ENCODE peak calls at places on chromosomes 16 and 17, in seven cellular contexts. H, B, N, T, L, V and F are unnamed samples.

GRCh38 chr17:37781451-37781850 is 36.6 kb upstream of the HNF1B start:
- DNase-seq in T (no peak), V (no peak), L (no peak), N (no peak), B (no peak), H (no peak), F (no peak)

GRCh38 chr16:83715217-83715920 is 92.4 kb upstream of the HSBP1 start:
- DNase-seq in H (no peak), N (no peak), B (no peak), L (no peak), V (no peak), T (no peak), F (no peak)

GRCh38 chr16:66986559-66986958 is 1.8 kb upstream of the CES4A start:
- DNase-seq in H (no peak), T (no peak), V (no peak), B (no peak), N (no peak), L (no peak), F (no peak)

GRCh38 chr16:70737377-70738082 is 51.7 kb upstream of the MTSS2 start:
- DNase-seq in V (peak), H (no peak), B (peak), T (no peak), N (peak), L (no peak), F (peak)

GRCh38 chr17:78771758-78772382 is 10.2 kb downstream of the CYTH1 start:
- DNase-seq in V (no peak), H (no peak), B (peak), T (no peak), L (no peak), N (no peak), F (no peak)

GRCh38 chr16:48609453-48610023 is 442 bp downstream of the N4BP1 start:
- DNase-seq in H (no peak), V (no peak), L (no peak), T (peak), B (no peak), N (no peak), F (peak)

GRCh38 chr17:61353615-61354014 is 46.0 kb upstream of the TBX2 start:
- DNase-seq in N (no peak), H (no peak), T (no peak), L (no peak), V (no peak), B (no peak), F (no peak)

GRCh38 chr16:85673529-85674417 is 15.0 kb downstream of the GINS2 start:
- DNase-seq in V (peak), L (no peak), H (no peak), B (no peak), T (no peak), N (no peak), F (no peak)

GRCh38 chr16:66081967-66082366 is 284.5 kb upstream of the CDH5 start:
- DNase-seq in H (peak), N (no peak), L (peak), B (no peak), V (no peak), T (peak), F (no peak)

GRCh38 chr17:68295086-68295485 is 3.8 kb downstream of the ARSG start:
- DNase-seq in L (no peak), V (no peak), H (no peak), T (no peak), B (no peak), N (no peak), F (no peak)

GRCh38 chr16:85019659-85020245 is 7.8 kb upstream of the KIAA0513 start:
- DNase-seq in L (no peak), V (no peak), H (no peak), T (no peak), N (no peak), B (no peak), F (no peak)

GRCh38 chr17:73770115-73770848 is 126.0 kb upstream of the SDK2 start:
- DNase-seq in T (peak), B (no peak), N (no peak), V (peak), L (no peak), H (no peak), F (no peak)

GRCh38 chr16:50021509-50021908 is 3.5 kb upstream of the CNEP1R1 start:
- DNase-seq in B (no peak), L (peak), V (no peak), H (no peak), N (no peak), T (peak), F (no peak)

GRCh38 chr16:22358000-22358399 is 16.4 kb downstream of the CDR2 start:
- DNase-seq in B (no peak), V (no peak), L (no peak), N (no peak), T (no peak), H (no peak), F (no peak)

GRCh38 chr17:34582185-34582900 is 3.0 kb downstream of the TMEM132E start:
- DNase-seq in B (no peak), N (no peak), V (peak), H (no peak), L (no peak), T (no peak), F (no peak)

GRCh38 chr16:85659805-85660511 is 28.8 kb downstream of the GINS2 start:
- DNase-seq in B (no peak), N (peak), H (peak), L (peak), T (peak), V (peak), F (peak)

GRCh38 chr17:27562777-27563455 is 68.1 kb upstream of the LGALS9 start:
- DNase-seq in N (no peak), L (no peak), T (no peak), B (no peak), H (no peak), V (no peak), F (no peak)

GRCh38 chr17:57823469-57824401 is 26.1 kb downstream of the MRPS23 start:
- DNase-seq in B (no peak), H (no peak), L (no peak), N (no peak), T (no peak), V (no peak), F (no peak)

GRCh38 chr16:75262800-75263127 is 11.3 kb upstream of the BCAR1 start:
- DNase-seq in L (no peak), B (no peak), V (no peak), T (no peak), H (no peak), N (no peak), F (no peak)

DNA sequence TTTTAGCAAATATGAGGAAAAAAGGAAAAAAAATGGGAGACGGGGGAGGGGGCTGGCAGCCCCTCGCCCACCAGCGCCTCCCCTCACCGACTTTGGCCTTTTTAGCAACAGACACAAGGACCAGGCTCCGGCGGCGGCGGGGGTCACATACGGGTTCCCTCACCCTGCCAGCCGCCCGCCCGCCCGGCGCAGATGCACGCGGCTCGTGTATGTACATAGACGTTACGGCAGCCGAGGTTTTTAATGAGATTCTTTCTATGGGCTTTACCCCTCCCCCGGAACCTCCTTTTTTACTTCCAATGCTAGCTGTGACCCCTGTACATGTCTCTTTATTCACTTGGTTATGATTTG is 1.2 kb upstream of the TMEM88 start:
- DNase-seq in B (no peak), V (no peak), L (no peak), N (no peak), H (no peak), T (no peak), F (no peak)
- TF ChIP-seq TAF1 in B (no peak), V (no peak), L (no peak), N (no peak), H (no peak), T (no peak), F (no peak)

GRCh38 chr17:74888440-74888839 is 5.0 kb downstream of the FADS6 start:
- DNase-seq in T (no peak), V (no peak), N (no peak), H (no peak), B (no peak), L (no peak), F (no peak)

GRCh38 chr17:74892974-74893911 is at the start of gene FADS6:
- DNase-seq in T (no peak), B (no peak), L (no peak), H (no peak), V (peak), N (no peak), F (no peak)

GRCh38 chr17:74890554-74890953 is 2.9 kb downstream of the FADS6 start:
- DNase-seq in T (no peak), V (no peak), H (no peak), L (no peak), B (no peak), N (no peak), F (no peak)

GRCh38 chr17:74893936-74894671 is 671 bp upstream of the FADS6 start:
- DNase-seq in N (no peak), L (no peak), B (no peak), V (no peak), T (no peak), H (no peak), F (no peak)

DNA sequence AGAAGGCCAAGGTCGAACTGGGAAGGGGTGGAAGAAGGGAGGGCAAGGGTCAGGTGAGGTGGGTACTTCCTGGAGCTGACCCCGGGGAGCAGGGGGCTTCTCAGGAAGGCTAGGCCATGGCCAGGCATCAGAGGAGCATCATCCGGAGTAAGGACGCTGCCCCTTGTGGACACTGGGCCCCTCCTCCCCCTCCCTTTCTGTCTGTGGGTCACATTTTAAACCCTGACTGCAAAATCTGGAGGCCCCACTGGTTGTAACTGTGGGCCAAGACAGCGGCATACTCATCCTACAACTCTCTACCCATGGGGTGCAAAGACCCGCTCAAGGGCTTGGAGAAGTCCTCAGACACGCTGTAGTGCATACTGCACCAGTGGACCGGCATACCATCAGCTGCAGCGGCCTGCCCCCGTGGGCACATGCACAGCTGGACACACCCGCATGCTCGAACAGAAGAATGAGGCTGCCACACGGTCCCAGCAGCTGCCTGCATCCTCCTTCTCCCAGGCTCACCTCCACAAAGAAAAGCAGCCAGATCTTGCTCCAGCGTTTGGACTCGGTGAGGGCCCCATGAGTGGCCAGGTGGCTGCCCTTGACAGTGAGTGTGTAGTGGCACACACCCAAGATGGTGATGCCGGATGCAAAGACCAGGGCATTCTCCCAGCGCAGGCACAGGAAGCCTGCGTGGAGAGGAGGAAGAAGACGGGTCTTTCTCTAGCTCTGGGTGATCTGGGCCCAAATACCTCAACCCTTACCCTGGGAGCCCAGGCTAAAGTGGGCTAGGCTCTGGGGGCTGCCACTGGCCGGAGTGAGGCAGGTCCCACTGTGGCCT is 1.2 kb downstream of the FADS6 start:
- DNase-seq in L (no peak), B (no peak), T (no peak), H (no peak), N (no peak), V (peak), F (no peak)
- TF ChIP-seq TAF1 in L (no peak), B (no peak), T (no peak), H (no peak), N (no peak), V (no peak), F (no peak)

GRCh38 chr17:17177186-17177585 is 28.9 kb downstream of the PLD6 start:
- DNase-seq in N (no peak), L (no peak), V (no peak), B (no peak), H (no peak), T (no peak), F (no peak)
- TF ChIP-seq TAF1 in N (no peak), L (no peak), V (no peak), B (no peak), H (no peak), T (no peak), F (no peak)

GRCh38 chr17:10727192-10727591 is 2.6 kb downstream of the TMEM220 start:
- DNase-seq in B (no peak), N (no peak), V (no peak), H (no peak), L (no peak), T (no peak), F (no peak)
- TF ChIP-seq TAF1 in B (no peak), N (no peak), V (no peak), H (no peak), L (no peak), T (no peak), F (no peak)

GRCh38 chr17:80498242-80498919 is 22.0 kb upstream of the NPTX1 start:
- DNase-seq in B (no peak), L (peak), T (no peak), V (no peak), H (no peak), N (no peak), F (no peak)
- TF ChIP-seq TAF1 in B (no peak), L (peak), T (no peak), V (no peak), H (no peak), N (no peak), F (no peak)

GRCh38 chr17:28745777-28746473 is 2.1 kb downstream of the TRAF4 start:
- DNase-seq in T (no peak), N (no peak), H (no peak), V (no peak), B (no peak), L (no peak), F (no peak)

GRCh38 chr17:28744104-28744801 is 442 bp downstream of the TRAF4 start:
- DNase-seq in T (peak), B (no peak), V (peak), N (no peak), L (peak), H (no peak), F (no peak)

GRCh38 chr17:28744802-28745051 is 916 bp downstream of the TRAF4 start:
- DNase-seq in N (no peak), V (no peak), L (no peak), H (no peak), T (no peak), B (no peak), F (no peak)

GRCh38 chr17:28746611-28747045 is 2.8 kb downstream of the TRAF4 start:
- DNase-seq in L (no peak), T (no peak), V (no peak), N (no peak), H (no peak), B (no peak), F (no peak)

GRCh38 chr17:28745052-28745776 is 1.4 kb downstream of the TRAF4 start:
- DNase-seq in T (peak), N (no peak), L (peak), B (no peak), V (peak), H (no peak), F (no peak)
- TF ChIP-seq TAF1 in T (peak), N (no peak), L (peak), B (peak), V (peak), H (peak), F (no peak)